ENCODE peak calls at places on chromosomes 7 and 10, in nine cellular contexts. U is NCI-H1436; Y is A549; B is DMS153; E is dorsolateral prefrontal cortex; J is T-helper 17 cell; I is stimulated activated naive CD8-positive, alpha-beta T cell treated with anti-CD3 and anti-CD28 coated beads, Interleukin-15, Interleukin-2, amounts not matched to agents 100 U/mL and 50 U/mL, for 24 hours; Z is IMR-90; V is KBM-7. D is an unnamed sample.

GRCh38 chr7:157318015-157318706 is 18.6 kb upstream of the DNAJB6 start:
- DNase-seq in U (no peak), Y (no peak), B (no peak), E (no peak), J (no peak), I (no peak), Z (peak; percentile 71), V (peak; percentile 83), D (no peak)

GRCh38 chr10:90125406-90125805 is 424.0 kb downstream of the KIF20B start:
- DNase-seq in U (no peak), Y (no peak), B (no peak), E (no peak), J (no peak), I (no peak), Z (no peak), V (no peak), D (no peak)

GRCh38 chr7:38181111-38181510 is 3.1 kb downstream of the STARD3NL start:
- DNase-seq in U (no peak), Y (no peak), B (no peak), E (no peak), J (no peak), I (no peak), Z (no peak), V (no peak), D (no peak)

GRCh38 chr7:67823345-67823744 is 826.7 kb downstream of the TYW1 start:
- DNase-seq in U (no peak), Y (no peak), B (no peak), E (no peak), J (no peak), I (no peak), Z (no peak), V (no peak), D (no peak)

GRCh38 chr10:80945267-80945880 is 407.7 kb downstream of the SH2D4B start:
- DNase-seq in U (no peak), Y (no peak), B (no peak), E (no peak), J (no peak), I (no peak), Z (no peak), V (peak; percentile 3), D (no peak)

GRCh38 chr10:49119746-49120145 is 4.4 kb upstream of the VSTM4 start:
- DNase-seq in U (no peak), Y (no peak), B (no peak), E (no peak), J (no peak), I (no peak), Z (peak; percentile 54), V (no peak), D (no peak)

GRCh38 chr7:128032605-128033235 is 1.5 kb upstream of the LRRC4 start:
- DNase-seq in U (no peak), Y (no peak), B (no peak), E (no peak), J (no peak), I (peak; percentile 31), Z (peak; percentile 28), V (no peak), D (no peak)

GRCh38 chr10:3131098-3131497 is 41.5 kb downstream of the PITRM1 start:
- DNase-seq in U (peak; percentile 10), Y (peak; percentile 40), B (no peak), E (no peak), J (no peak), I (no peak), Z (peak; percentile 65), V (no peak), D (no peak)

GRCh38 chr7:85773116-85773783 is 586.4 kb upstream of the SEMA3D start:
- DNase-seq in U (no peak), Y (no peak), B (no peak), E (no peak), J (no peak), I (no peak), Z (peak; percentile 52), V (no peak), D (no peak)

GRCh38 chr7:116525913-116526857 is 1.3 kb downstream of the CAV1 start:
- DNase-seq in U (peak; percentile 4), Y (peak; percentile 83), B (peak; percentile 18), E (peak; percentile 43), J (peak; percentile 42), I (peak; percentile 69), Z (peak; percentile 88), V (peak; percentile 57), D (peak; percentile 33)